ENCODE peak calls at places on chromosomes 7 and 10, in ten cellular contexts. H, L, K, U, Z, W, Q, A, I and S are unnamed samples.

GRCh38 chr7:80918406-80918805 is 445 bp downstream of the SEMA3C start:
- DNase-seq in H (no peak), L (no peak), K (peak; percentile 36), U (no peak), Z (no peak), W (no peak), Q (no peak), A (no peak), I (peak; percentile 6), S (no peak)

GRCh38 chr7:36487756-36488336 is 98.2 kb downstream of the ANLN start:
- DNase-seq in H (no peak), L (no peak), K (peak; percentile 71), U (peak; percentile 59), Z (peak; percentile 25), W (peak; percentile 68), Q (no peak), A (no peak), I (peak; percentile 36), S (no peak)

GRCh38 chr7:29075621-29076020 is 70.7 kb downstream of the CPVL start:
- DNase-seq in H (no peak), L (no peak), K (no peak), U (no peak), Z (no peak), W (no peak), Q (no peak), A (no peak), I (no peak), S (no peak)

GRCh38 chr10:132360766-132361447 is 28.9 kb downstream of the LRRC27 start:
- DNase-seq in H (no peak), L (no peak), K (peak; percentile 29), U (no peak), Z (no peak), W (no peak), Q (no peak), A (no peak), I (peak; percentile 44), S (no peak)

GRCh38 chr10:33129987-33130386 is 172.0 kb upstream of the ITGB1 start:
- DNase-seq in H (no peak), L (no peak), K (peak; percentile 68), U (no peak), Z (no peak), W (peak; percentile 95), Q (no peak), A (no peak), I (peak; percentile 30), S (no peak)

GRCh38 chr10:73413108-73413527 is 740 bp downstream of the ANXA7 start:
- DNase-seq in H (peak; percentile 27), L (no peak), K (peak; percentile 80), U (peak; percentile 51), Z (peak; percentile 37), W (no peak), Q (peak; percentile 39), A (peak; percentile 67), I (peak; percentile 64), S (peak; percentile 18)

GRCh38 chr10:62075414-62075813 is 173.9 kb downstream of the ARID5B start:
- DNase-seq in H (no peak), L (no peak), K (no peak), U (no peak), Z (no peak), W (no peak), Q (no peak), A (no peak), I (no peak), S (no peak)

GRCh38 chr10:133090654-133091053 is 2.9 kb downstream of the ADGRA1 start:
- DNase-seq in H (no peak), L (no peak), K (no peak), U (no peak), Z (no peak), W (no peak), Q (no peak), A (no peak), I (no peak), S (no peak)

GRCh38 chr7:47497367-47498096 is 84.4 kb downstream of the TNS3 start:
- DNase-seq in H (no peak), L (no peak), K (no peak), U (no peak), Z (no peak), W (no peak), Q (peak; percentile 39), A (no peak), I (no peak), S (no peak)

GRCh38 chr10:121134711-121135110 is 283.5 kb downstream of the WDR11 start:
- DNase-seq in H (no peak), L (no peak), K (no peak), U (no peak), Z (no peak), W (no peak), Q (no peak), A (no peak), I (no peak), S (no peak)
- H3K4me3 ChIP-seq in H (no peak overlapping the region), L (no peak overlapping the region), K (no peak overlapping the region), U (no peak overlapping the region), Z (no peak overlapping the region), W (no peak overlapping the region), Q (no peak overlapping the region), A (no peak overlapping the region), I (no peak overlapping the region), S (no peak overlapping the region)

GRCh38 chr7:17305387-17306171 is 7.1 kb downstream of the AHR start:
- DNase-seq in H (no peak), L (no peak), K (no peak), U (no peak), Z (no peak), W (no peak), Q (no peak), A (no peak), I (no peak), S (no peak)

GRCh38 chr7:17300012-17300411 is 1.6 kb downstream of the AHR start:
- DNase-seq in H (no peak), L (no peak), K (no peak), U (no peak), Z (no peak), W (no peak), Q (no peak), A (no peak), I (no peak), S (no peak)

GRCh38 chr7:17301491-17302101 is 3.1 kb downstream of the AHR start:
- DNase-seq in H (peak; percentile 45), L (no peak), K (peak; percentile 53), U (no peak), Z (peak; percentile 36), W (peak; percentile 43), Q (peak; percentile 64), A (peak; percentile 32), I (peak; percentile 61), S (no peak)

GRCh38 chr7:17304926-17305325 is 6.5 kb downstream of the AHR start:
- DNase-seq in H (no peak), L (no peak), K (peak; percentile 79), U (peak; percentile 88), Z (peak; percentile 27), W (peak; percentile 88), Q (no peak), A (no peak), I (no peak), S (no peak)

GRCh38 chr7:17302575-17303142 is 4.2 kb downstream of the AHR start:
- DNase-seq in H (no peak), L (no peak), K (no peak), U (no peak), Z (no peak), W (peak; percentile 18), Q (no peak), A (no peak), I (no peak), S (no peak)
- TF ChIP-seq CTCF in H (peak; percentile 32), L (no peak), K (peak; percentile 20), U (no peak), Z (no peak), W (no peak), Q (no peak), A (peak; percentile 7), I (no peak), S (no peak)

GRCh38 chr7:74224511-74224832 is 14.7 kb downstream of the LAT2 start:
- DNase-seq in H (no peak), L (no peak), K (no peak), U (no peak), Z (no peak), W (no peak), Q (no peak), A (no peak), I (no peak), S (no peak)

GRCh38 chr7:74223711-74224510 is 14.1 kb downstream of the LAT2 start:
- DNase-seq in H (no peak), L (no peak), K (no peak), U (no peak), Z (no peak), W (no peak), Q (no peak), A (no peak), I (no peak), S (no peak)

GRCh38 chr7:74225400-74225799 is 15.6 kb downstream of the LAT2 start:
- DNase-seq in H (no peak), L (no peak), K (no peak), U (no peak), Z (no peak), W (no peak), Q (no peak), A (no peak), I (no peak), S (no peak)

GRCh38 chr7:74221713-74222112 is 11.9 kb downstream of the LAT2 start:
- DNase-seq in H (no peak), L (no peak), K (no peak), U (no peak), Z (no peak), W (no peak), Q (no peak), A (no peak), I (no peak), S (no peak)

DNA sequence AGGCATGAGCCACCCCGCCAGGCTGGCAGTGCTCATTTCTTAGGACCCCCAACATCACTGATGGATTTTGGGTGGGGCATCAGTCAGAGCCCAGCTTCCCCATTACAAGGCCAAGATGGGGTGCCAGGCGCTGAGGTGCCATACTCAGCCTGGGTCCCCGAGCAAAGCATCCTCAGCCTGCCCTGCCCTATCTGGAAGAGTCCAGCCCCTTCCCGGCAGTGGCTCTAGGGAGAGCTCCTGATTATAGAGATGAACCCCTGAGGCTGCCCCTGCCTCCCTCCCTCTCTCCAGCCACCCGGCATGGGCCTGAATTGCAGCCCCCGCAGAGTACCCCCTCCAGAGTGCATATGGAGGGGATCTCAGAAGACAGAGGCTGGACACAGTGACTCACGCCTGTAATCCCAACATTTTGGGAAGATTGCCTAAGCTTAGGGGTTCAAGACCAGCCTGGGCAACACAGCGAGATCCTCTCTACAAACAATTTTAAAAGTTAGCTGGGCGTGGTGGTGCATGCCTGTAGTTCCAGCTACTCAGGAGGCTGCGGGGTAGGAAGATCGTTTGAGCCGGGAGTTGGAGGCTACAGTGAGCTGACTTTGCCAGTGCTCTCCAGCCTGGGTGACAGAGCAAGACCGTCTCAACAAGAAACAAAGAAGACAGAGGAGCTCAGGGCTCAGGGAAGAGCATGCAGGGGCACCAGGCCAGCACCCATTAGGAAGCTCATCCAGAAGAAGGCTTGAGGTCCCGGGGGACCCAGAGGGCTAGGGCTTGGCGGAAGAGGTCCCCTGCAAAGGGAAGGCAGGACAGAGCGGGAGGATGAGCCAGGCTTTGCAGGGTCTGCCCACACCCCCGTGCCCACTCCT is 13.3 kb downstream of the LAT2 start:
- DNase-seq in H (no peak), L (no peak), K (no peak), U (no peak), Z (no peak), W (no peak), Q (no peak), A (no peak), I (no peak), S (no peak)
- TF ChIP-seq POLR2A in H (no peak), L (no peak), K (no peak), U (no peak), Z (no peak), W (no peak), Q (no peak), A (no peak), I (no peak), S (no peak)

GRCh38 chr10:688287-688620 is 1.2 kb downstream of the DIP2C start:
- DNase-seq in H (no peak), L (peak; percentile 61), K (no peak), U (no peak), Z (no peak), W (no peak), Q (no peak), A (no peak), I (no peak), S (no peak)
- H3K4me3 ChIP-seq in H (peak overlapping the region; percentile 75), L (no peak overlapping the region), K (peak overlapping the region; percentile 98), U (peak overlapping the region; percentile 81), Z (no peak overlapping the region), W (peak overlapping the region; percentile 95), Q (no peak overlapping the region), A (peak overlapping the region; percentile 87), I (no peak overlapping the region), S (peak overlapping the region; percentile 82)